ENCODE peak calls at places on chromosomes 4 and X, in nine cellular contexts. C is coronary artery; K is sigmoid colon; U is CD4-positive, alpha-beta T cell; R is mammary epithelial cell; M is tibial artery; S is psoas muscle; H is endodermal cell; P is right lobe of liver. Z is an unnamed sample.

GRCh38 chr4:98517444-98518021 is 140.9 kb downstream of the TSPAN5 start:
- DNase-seq in C (no peak), M (no peak), S (no peak), R (no peak), H (no peak), P (no peak), K (no peak), U (no peak), Z (no peak)

GRCh38 chr4:108396900-108397299 is 223.5 kb upstream of the RPL34 start:
- DNase-seq in S (no peak), C (no peak), M (no peak), P (no peak), H (no peak), U (no peak), R (no peak), K (no peak), Z (no peak)

GRCh38 chr4:1362521-1362920 is 15.5 kb downstream of the UVSSA start:
- DNase-seq in U (no peak), R (no peak), M (no peak), H (no peak), K (no peak), S (no peak), C (no peak), P (no peak), Z (no peak)

GRCh38 chrX:39399387-39399786 is 598.1 kb downstream of the MID1IP1 start:
- DNase-seq in K (no peak), R (no peak), U (no peak), S (no peak), C (no peak), M (no peak), P (no peak), H (no peak), Z (no peak)

GRCh38 chr4:15913631-15913970 is 24.9 kb downstream of the FGFBP1 start:
- DNase-seq in U (no peak), K (no peak), S (no peak), R (peak; percentile 99), H (no peak), P (no peak), M (no peak), C (no peak), Z (no peak)

GRCh38 chrX:17842769-17843525 is 18.2 kb downstream of the RAI2 start:
- DNase-seq in P (no peak), H (no peak), C (no peak), R (no peak), S (no peak), K (no peak), M (no peak), U (no peak), Z (no peak)

GRCh38 chr4:84849051-84849640 is 117.3 kb downstream of the WDFY3 start:
- DNase-seq in K (no peak), M (no peak), U (no peak), S (no peak), R (no peak), C (no peak), P (no peak), H (no peak), Z (no peak)

GRCh38 chr4:40448875-40449274 is 113.7 kb downstream of the CHRNA9 start:
- DNase-seq in M (no peak), P (peak; percentile 70), S (no peak), H (no peak), R (no peak), K (no peak), U (no peak), C (no peak), Z (no peak)

GRCh38 chr4:128468485-128468989 is 180.9 kb upstream of the PGRMC2 start:
- DNase-seq in M (peak; percentile 83), H (no peak), R (peak; percentile 54), S (no peak), K (peak; percentile 82), P (peak; percentile 49), U (no peak), C (peak; percentile 81), Z (no peak)

GRCh38 chrX:7318246-7318645 is 170.3 kb upstream of the PUDP start:
- DNase-seq in C (no peak), M (no peak), K (no peak), S (no peak), R (no peak), U (no peak), H (no peak), P (no peak), Z (no peak)

GRCh38 chrX:152428089-152428488 is 23.0 kb downstream of the GABRA3 start:
- DNase-seq in S (no peak), M (no peak), R (peak; percentile 1), C (no peak), H (peak; percentile 43), U (no peak), K (no peak), P (no peak), Z (no peak)

GRCh38 chr4:164136181-164136616 is 617.7 kb upstream of the SMIM31 start:
- DNase-seq in H (peak; percentile 54), S (no peak), U (no peak), P (no peak), C (no peak), R (peak; percentile 7), M (no peak), K (no peak), Z (no peak)

GRCh38 chr4:91984466-91984865 is 319.3 kb upstream of the GRID2 start:
- DNase-seq in P (no peak), K (no peak), C (no peak), M (no peak), H (no peak), U (no peak), R (no peak), S (no peak), Z (no peak)

GRCh38 chrX:70453024-70453618 is 8.5 kb downstream of the DLG3 start:
- DNase-seq in C (no peak), K (no peak), U (no peak), R (no peak), H (no peak), P (no peak), M (no peak), S (no peak), Z (no peak)

GRCh38 chr4:141473952-141474351 is 162.4 kb upstream of the IL15 start:
- DNase-seq in P (no peak), U (no peak), H (no peak), C (no peak), M (no peak), R (no peak), S (no peak), K (no peak), Z (no peak)

GRCh38 chr4:158814636-158815035 is 45.8 kb downstream of the FNIP2 start:
- DNase-seq in H (no peak), R (peak; percentile 25), P (no peak), U (no peak), S (no peak), M (no peak), K (no peak), C (no peak), Z (no peak)
- H3K27ac ChIP-seq in H (no peak overlapping the region), R (no peak overlapping the region), P (peak overlapping the region; percentile 72), U (no peak overlapping the region), S (peak overlapping the region; percentile 13), M (no peak overlapping the region), K (no peak overlapping the region), C (no peak overlapping the region), Z (no peak overlapping the region)

GRCh38 chr4:26330946-26331345 is 10.1 kb downstream of the RBPJ start:
- DNase-seq in P (no peak), K (no peak), C (no peak), U (no peak), S (no peak), H (no peak), M (no peak), R (no peak), Z (no peak)
- H3K27ac ChIP-seq in P (no peak overlapping the region), K (no peak overlapping the region), C (no peak overlapping the region), U (no peak overlapping the region), S (no peak overlapping the region), H (no peak overlapping the region), M (no peak overlapping the region), R (no peak overlapping the region), Z (peak overlapping the region; percentile 76)

GRCh38 chr4:165328708-165329107 is 1.2 kb downstream of the MSMO1 start:
- DNase-seq in M (no peak), K (no peak), R (no peak), U (no peak), C (no peak), S (no peak), P (peak; percentile 64), H (no peak), Z (no peak)
- H3K27ac ChIP-seq in M (no peak overlapping the region), K (no peak overlapping the region), R (peak overlapping the region; percentile 92), U (no peak overlapping the region), C (peak overlapping the region; percentile 79), S (no peak overlapping the region), P (peak overlapping the region; percentile 98), H (no peak overlapping the region), Z (peak overlapping the region; percentile 93)

DNA sequence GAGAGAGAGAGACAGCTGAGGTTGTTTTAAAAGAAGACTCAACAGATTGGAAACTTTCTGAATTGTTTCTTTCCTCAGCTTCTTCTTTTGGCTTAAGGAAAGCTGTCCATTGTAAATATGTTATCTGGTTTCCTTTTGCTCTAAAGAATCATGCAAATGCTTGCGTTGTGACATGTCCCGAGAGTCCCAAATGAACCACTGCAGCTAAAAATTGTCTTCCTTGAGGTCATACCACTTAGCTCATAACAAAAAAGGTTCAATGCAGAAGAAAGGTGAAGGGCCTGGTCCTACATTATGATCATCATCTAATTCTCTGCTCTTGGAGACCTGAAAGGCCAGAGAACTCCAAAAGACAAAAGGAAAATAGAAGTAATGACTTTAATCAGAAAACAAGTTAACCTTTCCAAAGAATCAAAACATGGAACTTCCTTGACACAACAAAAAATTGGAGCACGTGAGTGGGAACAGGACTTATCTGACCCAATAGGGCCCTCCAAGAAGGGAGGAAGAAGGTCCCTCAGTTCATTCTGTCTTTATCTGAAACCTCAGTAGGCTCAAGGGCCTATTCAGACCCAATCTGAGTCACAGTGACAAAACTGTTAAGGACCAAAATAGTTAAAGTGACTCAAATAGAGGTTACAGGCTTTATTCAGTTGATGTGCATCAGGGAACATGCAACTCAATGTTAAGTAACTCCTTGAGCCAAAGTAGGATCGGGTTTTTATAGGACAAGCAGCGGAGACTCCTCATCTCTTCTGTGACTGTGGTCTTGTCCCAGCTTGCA is 14.7 kb upstream of the VSIG1 start:
- DNase-seq in K (no peak), H (no peak), U (no peak), P (no peak), M (no peak), C (no peak), R (no peak), S (no peak), Z (no peak)
- H3K27ac ChIP-seq in K (no peak overlapping the region), H (no peak overlapping the region), U (no peak overlapping the region), P (no peak overlapping the region), M (no peak overlapping the region), C (no peak overlapping the region), R (no peak overlapping the region), S (no peak overlapping the region), Z (no peak overlapping the region)

DNA sequence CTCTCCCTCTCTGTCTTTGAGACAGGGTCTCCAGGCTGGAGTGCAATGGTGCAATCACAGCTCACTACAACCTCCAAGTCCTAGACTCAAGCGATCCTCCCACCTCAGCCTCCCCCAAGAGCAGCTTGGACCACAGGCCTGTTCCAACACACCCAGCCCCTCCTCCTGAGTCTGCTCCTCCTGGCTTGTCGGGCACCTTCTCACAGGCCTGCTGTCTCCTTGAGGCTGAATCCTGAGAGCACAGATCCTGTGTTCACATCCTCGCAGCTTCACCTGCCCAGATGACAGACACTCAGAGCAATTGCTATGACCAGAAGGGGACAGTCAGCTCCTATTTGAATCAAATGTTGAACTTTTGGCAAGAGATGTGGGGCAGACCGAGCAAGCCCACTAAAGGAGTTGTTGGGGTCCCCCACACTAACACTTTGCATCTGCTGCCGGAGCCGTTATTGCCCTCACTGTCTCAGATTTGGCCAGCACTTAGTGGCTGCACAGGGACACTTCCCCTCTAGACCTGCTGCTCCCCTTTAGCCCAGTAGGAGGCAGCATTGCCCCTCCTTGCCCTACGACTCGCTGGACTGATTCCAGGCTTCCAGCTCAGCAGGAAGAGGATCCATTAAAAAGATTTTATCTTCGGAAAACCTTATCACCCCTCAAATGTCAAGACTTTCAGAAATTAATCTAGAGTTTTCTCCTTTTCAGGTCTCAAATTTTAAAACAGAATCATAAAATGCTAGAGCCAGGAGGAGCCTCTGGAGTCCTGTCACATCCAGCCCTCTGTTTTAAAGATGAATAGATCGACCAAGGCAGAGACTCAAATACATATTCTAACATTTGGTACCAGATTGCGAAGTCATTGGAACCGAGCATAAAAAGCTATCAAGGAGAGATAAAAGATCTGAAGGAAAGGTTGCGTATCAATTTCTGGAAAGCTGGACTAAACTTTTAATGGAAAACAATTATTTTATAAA is 113.7 kb downstream of the USP46 start:
- DNase-seq in M (peak; percentile 80), C (peak; percentile 79), P (peak; percentile 79), R (peak; percentile 49), H (peak; percentile 93), U (peak; percentile 24), K (peak; percentile 86), S (peak; percentile 57), Z (peak; percentile 70)
- H3K27ac ChIP-seq in M (no peak overlapping the region), C (no peak overlapping the region), P (no peak overlapping the region), R (no peak overlapping the region), H (no peak overlapping the region), U (no peak overlapping the region), K (no peak overlapping the region), S (no peak overlapping the region), Z (no peak overlapping the region)

Z was measured in substantia nigra.